ENCODE peak calls at places on chromosomes 4 and X, in six cellular contexts. K is GM23248, H is HCT116, D is hepatocyte, A is neural progenitor cell, Y is PC-3. P is an unnamed sample.

GRCh38 chr4:109041463-109041862 is 261.0 kb downstream of the COL25A1 start:
- DNase-seq in K (no peak), H (no peak), D (no peak), A (no peak), Y (no peak), P (no peak)

GRCh38 chr4:44425614-44426208 is 22.9 kb downstream of the KCTD8 start:
- DNase-seq in K (peak), H (no peak), D (peak), A (peak), Y (peak), P (peak)

GRCh38 chr4:146437778-146438177 is 84.0 kb downstream of the SLC10A7 start:
- DNase-seq in K (no peak), H (no peak), D (no peak), A (no peak), Y (no peak), P (no peak)

GRCh38 chr4:115110191-115111166 is 2.9 kb downstream of the NDST4 start:
- DNase-seq in K (no peak), H (no peak), D (peak), A (no peak), Y (peak), P (no peak)

GRCh38 chr4:17339376-17339775 is 172.5 kb downstream of the QDPR start:
- DNase-seq in K (no peak), H (no peak), D (no peak), A (no peak), Y (no peak), P (no peak)

GRCh38 chrX:9788908-9789307 is 2.7 kb downstream of the SHROOM2 start:
- DNase-seq in K (peak), H (no peak), D (peak), A (no peak), Y (peak), P (peak)

GRCh38 chrX:55787063-55787462 is 69.5 kb downstream of the RRAGB start:
- DNase-seq in K (peak), H (no peak), D (no peak), A (no peak), Y (peak), P (no peak)

GRCh38 chrX:105191878-105192277 is 28.6 kb downstream of the TEX13A start:
- DNase-seq in K (peak), H (no peak), D (peak), A (peak), Y (peak), P (peak)

GRCh38 chr4:123806057-123806456 is 409.5 kb downstream of the SPRY1 start:
- DNase-seq in K (no peak), H (no peak), D (no peak), A (no peak), Y (no peak), P (no peak)

GRCh38 chrX:19954707-19955106 is 36.2 kb downstream of the BCLAF3 start:
- DNase-seq in K (peak), H (no peak), D (no peak), A (no peak), Y (no peak), P (no peak)

GRCh38 chrX:128365523-128365922 is 313.3 kb upstream of the ACTRT1 start:
- DNase-seq in K (no peak), H (no peak), D (no peak), A (no peak), Y (no peak), P (no peak)

GRCh38 chrX:134460861-134461218 is 875 bp downstream of the HPRT1 start:
- DNase-seq in K (peak), H (no peak), D (peak), A (no peak), Y (peak), P (peak)

GRCh38 chrX:130625381-130625780 is 223.6 kb downstream of the RBMX2 start:
- DNase-seq in K (no peak), H (no peak), D (no peak), A (peak), Y (no peak), P (no peak)

GRCh38 chr4:75916091-75916661 is 13.9 kb upstream of the PPEF2 start:
- DNase-seq in K (peak), H (peak), D (peak), A (peak), Y (peak), P (peak)

GRCh38 chr4:111778543-111778942 is 366.7 kb upstream of the FAM241A start:
- DNase-seq in K (peak), H (peak), D (no peak), A (peak), Y (no peak), P (peak)

GRCh38 chrX:45850775-45851433 is 650.2 kb upstream of the DIPK2B start:
- DNase-seq in K (peak), H (no peak), D (peak), A (peak), Y (peak), P (peak)

GRCh38 chr4:15234585-15235126 is 193.2 kb upstream of the C1QTNF7 start:
- DNase-seq in K (peak), H (no peak), D (peak), A (no peak), Y (peak), P (no peak)

GRCh38 chr4:56261027-56261426 is 126.3 kb downstream of the AASDH start:
- DNase-seq in K (no peak), H (no peak), D (no peak), A (no peak), Y (no peak), P (no peak)

GRCh38 chrX:40109288-40110008 is 11.7 kb upstream of the BCOR start:
- DNase-seq in K (peak), H (no peak), D (peak), A (peak), Y (no peak), P (peak)

GRCh38 chr4:4849524-4850193 is 9.8 kb upstream of the MSX1 start:
- DNase-seq in K (no peak), H (no peak), D (no peak), A (no peak), Y (no peak), P (no peak)

DNA sequence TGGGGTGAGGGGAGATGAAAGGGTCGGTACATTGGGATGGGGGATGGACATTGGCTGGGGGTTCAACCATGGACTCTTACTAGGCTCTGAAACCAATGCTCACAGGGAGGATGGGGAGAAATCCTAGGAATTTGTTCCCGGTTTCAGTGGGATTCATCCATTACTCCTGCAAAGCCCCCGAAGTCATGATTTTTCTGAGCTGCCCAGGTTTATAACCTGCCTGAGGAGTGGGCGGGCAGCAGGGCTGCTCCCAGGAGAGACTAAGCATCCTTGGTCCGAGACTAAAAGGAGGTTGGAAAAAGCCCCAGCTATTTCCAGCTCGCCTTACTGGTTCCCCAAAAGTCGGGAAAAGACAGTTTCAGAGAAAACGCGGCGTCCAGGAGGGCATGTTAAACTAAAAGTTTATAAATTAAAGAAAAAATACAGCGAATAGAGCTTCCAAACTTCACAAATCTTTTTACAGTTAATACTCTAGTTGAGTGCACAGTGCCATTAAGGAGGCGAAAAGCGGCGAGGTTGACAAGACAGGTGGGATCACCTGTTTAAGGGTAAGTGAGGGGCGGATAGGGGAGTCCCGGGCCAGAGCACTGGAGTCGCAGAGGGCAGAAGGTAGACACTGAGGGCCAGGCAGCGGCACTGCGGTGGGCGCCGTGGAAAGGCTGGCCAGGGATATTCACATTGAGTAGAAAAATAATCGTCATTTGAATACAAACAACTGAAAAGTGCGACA is 3.7 kb downstream of the NKX3-2 start:
- DNase-seq in K (no peak), H (no peak), D (no peak), A (no peak), Y (no peak), P (no peak)
- TF ChIP-seq EZH2 in K (no peak), H (no peak), D (peak), A (peak), Y (no peak), P (peak)

GRCh38 chr4:168831919-168832745 is 177.9 kb downstream of the CBR4 start:
- DNase-seq in K (peak), H (peak), D (peak), A (peak), Y (peak), P (peak)
- TF ChIP-seq EZH2phosphoT487 in K (no peak), H (no peak), D (no peak), A (no peak), Y (no peak), P (no peak)

GRCh38 chrX:103727115-103727514 is 16.4 kb downstream of the TMEM31 start:
- DNase-seq in K (no peak), H (no peak), D (no peak), A (peak), Y (no peak), P (no peak)

GRCh38 chrX:103716967-103717366 is 6.3 kb downstream of the TMEM31 start:
- DNase-seq in K (peak), H (no peak), D (peak), A (no peak), Y (peak), P (no peak)

GRCh38 chrX:103718120-103718519 is 7.4 kb downstream of the TMEM31 start:
- DNase-seq in K (no peak), H (no peak), D (no peak), A (no peak), Y (no peak), P (no peak)

GRCh38 chrX:103726477-103726876 is 15.8 kb downstream of the TMEM31 start:
- DNase-seq in K (no peak), H (no peak), D (no peak), A (no peak), Y (no peak), P (no peak)

DNA sequence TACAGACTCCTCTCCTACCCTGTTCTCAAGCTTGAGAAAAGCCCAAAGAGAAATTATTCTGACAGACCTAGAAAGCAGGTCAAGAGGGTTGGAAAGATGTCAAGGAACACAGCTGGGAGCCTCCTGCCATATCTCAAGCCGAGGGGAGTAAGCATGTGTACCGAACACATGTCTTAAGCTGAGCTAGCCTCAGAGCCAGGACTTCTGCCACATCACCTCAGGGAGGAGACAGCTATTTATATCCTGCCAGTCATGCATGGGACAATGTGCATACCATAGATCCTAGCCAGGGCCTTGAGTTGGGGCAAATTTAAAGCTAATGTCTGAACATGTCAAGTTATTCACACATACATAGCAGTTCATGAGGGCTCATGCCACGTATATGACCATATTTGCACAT is 11.8 kb downstream of the TMEM31 start:
- DNase-seq in K (peak), H (no peak), D (no peak), A (no peak), Y (no peak), P (no peak)
- TF ChIP-seq EZH2 in K (no peak), H (no peak), D (no peak), A (no peak), Y (no peak), P (no peak)

GRCh38 chr4:53782468-53782865 is 191.2 kb upstream of the LNX1 start:
- DNase-seq in K (no peak), H (no peak), D (no peak), A (no peak), Y (peak), P (no peak)
- TF ChIP-seq EZH2phosphoT487 in K (no peak), H (no peak), D (no peak), A (no peak), Y (no peak), P (no peak)

GRCh38 chr4:54228563-54229501 is at the start of gene PDGFRA:
- DNase-seq in K (peak), H (no peak), D (peak), A (peak), Y (no peak), P (peak)
- TF ChIP-seq EZH2 in K (no peak), H (no peak), D (no peak), A (peak), Y (no peak), P (peak)

GRCh38 chr4:67869580-67870190 is 14.1 kb downstream of the TMPRSS11D start:
- DNase-seq in K (no peak), H (no peak), D (no peak), A (no peak), Y (peak), P (no peak)

GRCh38 chr4:67875011-67875410 is 8.8 kb downstream of the TMPRSS11D start:
- DNase-seq in K (no peak), H (no peak), D (no peak), A (no peak), Y (no peak), P (no peak)

GRCh38 chr4:67877086-67877485 is 6.7 kb downstream of the TMPRSS11D start:
- DNase-seq in K (no peak), H (no peak), D (no peak), A (no peak), Y (no peak), P (no peak)

GRCh38 chr4:67873116-67873515 is 10.7 kb downstream of the TMPRSS11D start:
- DNase-seq in K (no peak), H (no peak), D (no peak), A (no peak), Y (no peak), P (no peak)

GRCh38 chr4:67871867-67872266 is 11.9 kb downstream of the TMPRSS11D start:
- DNase-seq in K (peak), H (peak), D (peak), A (peak), Y (peak), P (peak)
- TF ChIP-seq EZH2phosphoT487 in K (no peak), H (no peak), D (no peak), A (no peak), Y (no peak), P (no peak)

DNA sequence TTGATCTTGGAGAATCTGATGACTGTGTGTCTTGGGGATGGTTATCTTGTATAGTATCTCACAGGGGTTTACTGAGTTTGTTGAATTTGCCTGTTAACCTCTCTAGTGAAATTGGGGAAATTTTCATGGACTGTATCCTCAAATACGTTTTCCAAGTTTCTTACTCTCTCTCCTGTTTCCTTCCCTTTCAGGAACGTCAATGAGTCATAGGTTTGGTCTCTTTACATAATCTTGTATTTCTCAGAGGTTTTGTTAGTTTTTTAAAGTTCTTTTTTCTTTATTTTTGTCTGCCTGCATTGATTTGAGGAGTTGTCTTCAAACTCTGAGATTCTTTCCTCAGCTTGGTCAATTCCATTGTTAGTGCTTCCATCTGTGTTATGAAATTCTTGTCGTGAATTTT is 227.7 kb upstream of the GPRIN3 start:
- DNase-seq in K (peak), H (no peak), D (no peak), A (no peak), Y (no peak), P (no peak)
- TF ChIP-seq EZH2 in K (no peak), H (no peak), D (no peak), A (no peak), Y (no peak), P (no peak)